ENCODE peak calls at places on chromosomes 13 and 19, in four cellular contexts. L, U, K and V are unnamed samples.

GRCh38 chr13:29587645-29588044 is 7.8 kb downstream of the SLC7A1 start:
- DNase-seq in L (no peak), U (no peak), K (no peak), V (no peak)

GRCh38 chr13:110912651-110913051 is 2.2 kb downstream of the ANKRD10 start:
- DNase-seq in L (no peak), K (peak; percentile 54), U (no peak), V (no peak)

GRCh38 chr19:31658993-31659896 is 310.0 kb upstream of the TSHZ3 start:
- DNase-seq in K (no peak), L (no peak), U (no peak), V (no peak)

GRCh38 chr13:91531646-91532045 is 133.2 kb downstream of the GPC5 start:
- DNase-seq in K (no peak), U (no peak), L (no peak), V (no peak)

GRCh38 chr13:99374994-99375805 is 68.0 kb upstream of the GPR183 start:
- DNase-seq in U (no peak), K (no peak), L (no peak), V (no peak)

GRCh38 chr19:38952395-38953165 is 21.8 kb downstream of the MRPS12 start:
- DNase-seq in L (no peak), K (peak; percentile 51), U (no peak), V (no peak)

GRCh38 chr19:3075605-3076431 is 13.5 kb upstream of the TLE5 start:
- DNase-seq in U (no peak), K (no peak), L (no peak), V (no peak)

GRCh38 chr19:46616631-46617322 is 8.1 kb downstream of the PTGIR start:
- DNase-seq in U (no peak), K (peak; percentile 50), L (no peak), V (no peak)

GRCh38 chr19:43777163-43777700 is 3.5 kb downstream of the KCNN4 start:
- DNase-seq in U (no peak), K (no peak), L (no peak), V (no peak)

GRCh38 chr19:19579533-19580361 is 38.7 kb downstream of the PBX4 start:
- DNase-seq in U (no peak), K (no peak), L (no peak), V (no peak)

DNA sequence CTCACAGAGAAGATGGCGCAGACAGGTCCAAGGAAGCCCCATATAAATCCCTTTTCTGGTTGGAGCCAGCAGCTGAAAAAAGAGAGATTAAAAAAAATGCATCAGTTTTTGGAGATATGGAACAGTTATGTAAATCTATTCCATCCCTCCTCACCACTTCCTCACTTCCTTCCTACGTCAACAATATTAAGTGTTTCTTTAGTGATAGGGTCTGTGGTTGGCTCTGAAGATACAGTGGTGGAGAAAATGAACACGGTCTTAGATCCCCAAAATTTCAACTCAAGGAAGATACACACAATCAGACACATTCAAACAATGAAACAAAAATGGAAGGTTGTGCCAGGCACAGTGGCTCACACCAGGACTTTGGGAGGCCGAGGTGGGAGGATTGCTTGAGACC is 31.5 kb downstream of the ADGRE2 start:
- DNase-seq in U (no peak), L (no peak), K (no peak), V (no peak)
- TF ChIP-seq ZNF274 in U (no peak), L (no peak), K (no peak), V (no peak)

GRCh38 chr19:1523412-1524205 is at the start of gene PLK5:
- DNase-seq in K (no peak), U (no peak), L (no peak), V (no peak)

GRCh38 chr19:1521636-1522035 is 2.2 kb upstream of the PLK5 start:
- DNase-seq in U (no peak), K (no peak), L (no peak), V (no peak)

GRCh38 chr19:1522838-1523237 is 1.0 kb upstream of the PLK5 start:
- DNase-seq in L (no peak), U (no peak), K (no peak), V (no peak)

GRCh38 chr19:1520203-1520780 is 3.6 kb upstream of the PLK5 start:
- DNase-seq in L (no peak), K (no peak), U (no peak), V (no peak)

GRCh38 chr19:1522061-1522460 is 1.8 kb upstream of the PLK5 start:
- DNase-seq in U (no peak), K (no peak), L (no peak), V (no peak)
- TF ChIP-seq SUZ12 in U (no peak), K (no peak), L (no peak), V (no peak)

DNA sequence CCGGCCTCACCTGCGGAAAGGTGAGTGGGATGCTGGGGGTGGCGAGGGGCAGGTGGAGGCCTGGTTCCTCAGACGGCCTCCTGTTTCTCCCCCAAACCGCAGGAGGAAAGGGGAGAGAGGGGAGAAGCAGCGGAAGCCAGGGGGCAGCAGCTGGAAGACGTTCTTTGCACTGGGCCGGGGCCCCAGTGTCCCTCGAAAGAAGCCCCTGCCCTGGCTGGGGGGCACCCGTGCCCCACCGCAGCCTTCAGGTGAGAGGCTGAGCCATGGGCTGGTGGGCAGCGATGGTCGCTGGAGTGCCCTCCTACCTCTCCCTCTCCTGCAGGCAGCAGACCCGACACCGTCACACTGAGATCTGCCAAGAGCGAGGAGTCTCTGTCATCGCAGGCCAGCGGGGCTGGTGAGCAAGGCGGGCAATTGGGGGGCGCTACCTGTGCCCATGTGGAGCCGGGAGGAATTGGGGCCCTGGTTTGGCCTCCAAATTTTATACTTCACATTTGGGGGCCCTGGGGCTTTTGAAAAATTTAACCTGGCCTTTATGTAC is 9.8 kb downstream of the ARHGAP33 start:
- DNase-seq in L (no peak), K (no peak), U (no peak), V (no peak)
- H3K4me3 ChIP-seq in L (no peak overlapping the region), K (no peak overlapping the region), U (peak overlapping the region; percentile 72), V (peak overlapping the region; percentile 32)

GRCh38 chr19:11375143-11375948 is 880 bp downstream of the SWSAP1 start:
- DNase-seq in U (no peak), K (peak; percentile 31), L (no peak), V (no peak)
- TF ChIP-seq ZNF274 in U (no peak), K (no peak), L (no peak), V (no peak)

GRCh38 chr13:45331981-45332830 is 8.8 kb downstream of the TPT1 start:
- DNase-seq in L (no peak), U (no peak), K (peak; percentile 75), V (no peak)

GRCh38 chr13:45333251-45333972 is 7.6 kb downstream of the TPT1 start:
- DNase-seq in K (no peak), L (no peak), U (no peak), V (no peak)

GRCh38 chr13:45328661-45329105 is 12.3 kb downstream of the TPT1 start:
- DNase-seq in U (no peak), K (no peak), L (no peak), V (no peak)

GRCh38 chr13:45332831-45333219 is 8.2 kb downstream of the TPT1 start:
- DNase-seq in L (no peak), K (no peak), U (no peak), V (no peak)

GRCh38 chr13:45331123-45331619 is 9.8 kb downstream of the TPT1 start:
- DNase-seq in L (no peak), K (no peak), U (no peak), V (no peak)
- TF ChIP-seq SUZ12 in L (no peak), K (no peak), U (no peak), V (no peak)

DNA sequence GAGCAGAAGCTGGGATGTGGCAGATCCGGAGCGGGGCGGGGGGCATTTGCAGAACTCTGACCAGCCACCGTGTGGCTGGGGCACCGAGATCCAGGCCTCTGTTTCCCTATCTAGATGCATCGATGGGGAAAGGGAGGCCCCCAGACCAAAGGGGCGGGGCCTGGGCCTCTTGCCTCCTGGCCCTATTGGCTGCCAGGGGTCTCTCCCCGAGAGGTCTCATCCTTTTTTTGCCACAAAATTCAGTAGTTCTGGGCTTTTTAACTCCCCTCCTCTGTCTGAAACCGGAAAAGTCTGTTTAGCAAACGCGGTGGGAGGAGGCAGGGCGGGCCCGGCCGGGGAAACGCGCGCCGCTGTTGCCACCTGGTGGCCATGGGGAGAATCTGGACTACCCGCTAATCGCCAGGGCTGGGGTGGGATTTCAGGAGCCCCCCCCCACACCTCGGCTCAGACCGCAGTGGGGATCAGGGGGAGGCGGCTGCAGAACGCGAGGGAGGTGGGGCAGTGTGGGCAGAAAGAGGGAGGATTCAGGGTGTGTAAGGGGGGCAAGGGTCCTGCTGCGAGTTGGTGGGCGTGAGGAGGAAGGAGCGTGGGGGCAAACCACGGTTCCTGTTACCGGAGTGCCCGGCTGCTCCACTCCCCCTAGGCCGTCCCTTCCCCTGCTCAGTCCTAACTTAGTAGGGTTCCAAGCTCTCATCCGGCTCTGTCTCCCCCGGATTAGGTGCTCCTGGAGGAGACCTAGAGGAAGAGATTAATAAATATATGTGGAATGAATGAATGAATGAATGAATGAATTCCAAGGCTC is 28.3 kb downstream of the IL12RB1 start:
- DNase-seq in U (peak; percentile 53), L (no peak), K (peak; percentile 47), V (peak; percentile 68)
- H3K4me3 ChIP-seq in U (peak overlapping the region; percentile 56), L (no peak overlapping the region), K (no peak overlapping the region), V (no peak overlapping the region)